ENCODE peak calls at places on chromosomes 16 and 17, in ten cellular contexts. One of them, this sample, is unnamed.

GRCh38 chr17:67461228-67461780 is 84.2 kb downstream of the PITPNC1 start:
- DNase-seq in anterior cingulate cortex: no peak
- DNase-seq in Caki2: no peak
- DNase-seq in LoVo: no peak
- DNase-seq in activated effector memory CD4-positive, alpha-beta T cell treated with anti-CD3 and anti-CD28 coated beads, Interleukin-2, amount 50 U/mL, for 16 hours: no peak
- DNase-seq in ascending aorta: no peak
- DNase-seq in heart right ventricle: no peak
- DNase-seq in AG09309: no peak
- DNase-seq in omental fat pad: no peak
- DNase-seq in HEK293T: no peak
- DNase-seq in this sample: no peak

GRCh38 chr17:34302626-34303025 is 16.6 kb upstream of the CCL8 start:
- DNase-seq in anterior cingulate cortex: no peak
- DNase-seq in Caki2: no peak
- DNase-seq in LoVo: no peak
- DNase-seq in activated effector memory CD4-positive, alpha-beta T cell treated with anti-CD3 and anti-CD28 coated beads, Interleukin-2, amount 50 U/mL, for 16 hours: no peak
- DNase-seq in ascending aorta: no peak
- DNase-seq in heart right ventricle: no peak
- DNase-seq in AG09309: no peak
- DNase-seq in omental fat pad: no peak
- DNase-seq in HEK293T: no peak
- DNase-seq in this sample: no peak

GRCh38 chr16:1706386-1707192 is 594 bp downstream of the MAPK8IP3 start:
- DNase-seq in anterior cingulate cortex: peak
- DNase-seq in Caki2: no peak
- DNase-seq in LoVo: no peak
- DNase-seq in activated effector memory CD4-positive, alpha-beta T cell treated with anti-CD3 and anti-CD28 coated beads, Interleukin-2, amount 50 U/mL, for 16 hours: peak
- DNase-seq in ascending aorta: no peak
- DNase-seq in heart right ventricle: no peak
- DNase-seq in AG09309: no peak
- DNase-seq in omental fat pad: no peak
- DNase-seq in HEK293T: no peak
- DNase-seq in this sample: no peak

GRCh38 chr16:55411231-55411630 is 67.8 kb upstream of the MMP2 start:
- DNase-seq in anterior cingulate cortex: no peak
- DNase-seq in Caki2: no peak
- DNase-seq in LoVo: no peak
- DNase-seq in activated effector memory CD4-positive, alpha-beta T cell treated with anti-CD3 and anti-CD28 coated beads, Interleukin-2, amount 50 U/mL, for 16 hours: no peak
- DNase-seq in ascending aorta: no peak
- DNase-seq in heart right ventricle: no peak
- DNase-seq in AG09309: no peak
- DNase-seq in omental fat pad: no peak
- DNase-seq in HEK293T: no peak
- DNase-seq in this sample: no peak

GRCh38 chr17:50863221-50863843 is 2.8 kb downstream of the TOB1 start:
- DNase-seq in anterior cingulate cortex: peak
- DNase-seq in Caki2: peak
- DNase-seq in LoVo: no peak
- DNase-seq in activated effector memory CD4-positive, alpha-beta T cell treated with anti-CD3 and anti-CD28 coated beads, Interleukin-2, amount 50 U/mL, for 16 hours: peak
- DNase-seq in ascending aorta: no peak
- DNase-seq in heart right ventricle: no peak
- DNase-seq in AG09309: no peak
- DNase-seq in omental fat pad: no peak
- DNase-seq in HEK293T: peak
- DNase-seq in this sample: peak

GRCh38 chr16:82138478-82139285 is 31.3 kb downstream of the MPHOSPH6 start:
- DNase-seq in anterior cingulate cortex: no peak
- DNase-seq in Caki2: peak
- DNase-seq in LoVo: no peak
- DNase-seq in activated effector memory CD4-positive, alpha-beta T cell treated with anti-CD3 and anti-CD28 coated beads, Interleukin-2, amount 50 U/mL, for 16 hours: no peak
- DNase-seq in ascending aorta: no peak
- DNase-seq in heart right ventricle: no peak
- DNase-seq in AG09309: no peak
- DNase-seq in omental fat pad: no peak
- DNase-seq in HEK293T: no peak
- DNase-seq in this sample: no peak

GRCh38 chr16:56267888-56268287 is 76.6 kb downstream of the GNAO1 start:
- DNase-seq in anterior cingulate cortex: no peak
- DNase-seq in Caki2: no peak
- DNase-seq in LoVo: no peak
- DNase-seq in activated effector memory CD4-positive, alpha-beta T cell treated with anti-CD3 and anti-CD28 coated beads, Interleukin-2, amount 50 U/mL, for 16 hours: no peak
- DNase-seq in ascending aorta: no peak
- DNase-seq in heart right ventricle: no peak
- DNase-seq in AG09309: no peak
- DNase-seq in omental fat pad: no peak
- DNase-seq in HEK293T: no peak
- DNase-seq in this sample: no peak

GRCh38 chr17:78101112-78101511 is 27.4 kb downstream of the TMC6 start:
- DNase-seq in anterior cingulate cortex: no peak
- DNase-seq in Caki2: no peak
- DNase-seq in LoVo: no peak
- DNase-seq in activated effector memory CD4-positive, alpha-beta T cell treated with anti-CD3 and anti-CD28 coated beads, Interleukin-2, amount 50 U/mL, for 16 hours: no peak
- DNase-seq in ascending aorta: no peak
- DNase-seq in heart right ventricle: no peak
- DNase-seq in AG09309: no peak
- DNase-seq in omental fat pad: no peak
- DNase-seq in HEK293T: no peak
- DNase-seq in this sample: no peak

GRCh38 chr16:49911430-49911829 is 55.5 kb upstream of the ZNF423 start:
- DNase-seq in anterior cingulate cortex: no peak
- DNase-seq in Caki2: no peak
- DNase-seq in LoVo: no peak
- DNase-seq in activated effector memory CD4-positive, alpha-beta T cell treated with anti-CD3 and anti-CD28 coated beads, Interleukin-2, amount 50 U/mL, for 16 hours: no peak
- DNase-seq in ascending aorta: no peak
- DNase-seq in heart right ventricle: no peak
- DNase-seq in AG09309: no peak
- DNase-seq in omental fat pad: no peak
- DNase-seq in HEK293T: no peak
- DNase-seq in this sample: no peak

GRCh38 chr16:84357191-84357651 is 11.1 kb upstream of the ATP2C2 start:
- DNase-seq in anterior cingulate cortex: no peak
- DNase-seq in Caki2: peak
- DNase-seq in LoVo: no peak
- DNase-seq in activated effector memory CD4-positive, alpha-beta T cell treated with anti-CD3 and anti-CD28 coated beads, Interleukin-2, amount 50 U/mL, for 16 hours: no peak
- DNase-seq in ascending aorta: no peak
- DNase-seq in heart right ventricle: no peak
- DNase-seq in AG09309: no peak
- DNase-seq in omental fat pad: no peak
- DNase-seq in HEK293T: no peak
- DNase-seq in this sample: no peak

GRCh38 chr17:48194097-48194550 is 86.6 kb downstream of the SNX11 start:
- DNase-seq in anterior cingulate cortex: no peak
- DNase-seq in Caki2: peak
- DNase-seq in LoVo: peak
- DNase-seq in activated effector memory CD4-positive, alpha-beta T cell treated with anti-CD3 and anti-CD28 coated beads, Interleukin-2, amount 50 U/mL, for 16 hours: no peak
- DNase-seq in ascending aorta: no peak
- DNase-seq in heart right ventricle: no peak
- DNase-seq in AG09309: peak
- DNase-seq in omental fat pad: no peak
- DNase-seq in HEK293T: no peak
- DNase-seq in this sample: no peak

GRCh38 chr17:71494045-71494444 is 626.8 kb upstream of the SOX9 start:
- DNase-seq in anterior cingulate cortex: no peak
- DNase-seq in Caki2: peak
- DNase-seq in LoVo: no peak
- DNase-seq in activated effector memory CD4-positive, alpha-beta T cell treated with anti-CD3 and anti-CD28 coated beads, Interleukin-2, amount 50 U/mL, for 16 hours: no peak
- DNase-seq in ascending aorta: no peak
- DNase-seq in heart right ventricle: no peak
- DNase-seq in AG09309: peak
- DNase-seq in omental fat pad: no peak
- DNase-seq in HEK293T: no peak
- DNase-seq in this sample: no peak